ENCODE peak calls at places on chromosomes 11 and 22, in four cellular contexts. One of them, this sample, is unnamed.
A peak's percentile ranks its signal among the peaks of the same experiment; 100 is the strongest.

GRCh38 chr11:57497303-57498247 is 17.9 kb downstream of the SLC43A1 start:
- DNase-seq in GM23248: no peak
- DNase-seq in esophagus squamous epithelium: no peak
- DNase-seq in sigmoid colon: no peak
- DNase-seq in this sample: no peak

GRCh38 chr11:34758262-34758661 is 137.4 kb downstream of the EHF start:
- DNase-seq in sigmoid colon: no peak
- DNase-seq in GM23248: no peak
- DNase-seq in esophagus squamous epithelium: no peak
- DNase-seq in this sample: no peak

GRCh38 chr22:33049125-33049729 is 9.0 kb downstream of the SYN3 start:
- DNase-seq in esophagus squamous epithelium: no peak
- DNase-seq in GM23248: peak; percentile 83
- DNase-seq in sigmoid colon: peak; percentile 87
- DNase-seq in this sample: no peak

GRCh38 chr11:118007040-118007439 is 20.8 kb downstream of the IL10RA start:
- DNase-seq in esophagus squamous epithelium: no peak
- DNase-seq in sigmoid colon: no peak
- DNase-seq in GM23248: no peak
- DNase-seq in this sample: no peak

GRCh38 chr11:6928916-6929315 is 2.7 kb downstream of the ZNF215 start:
- DNase-seq in GM23248: no peak
- DNase-seq in esophagus squamous epithelium: no peak
- DNase-seq in sigmoid colon: no peak
- DNase-seq in this sample: no peak

GRCh38 chr11:7511405-7511804 is 2.4 kb upstream of the PPFIBP2 start:
- DNase-seq in esophagus squamous epithelium: no peak
- DNase-seq in GM23248: no peak
- DNase-seq in sigmoid colon: peak; percentile 82
- DNase-seq in this sample: peak; percentile 77

GRCh38 chr11:38582756-38583155 is 1984.7 kb upstream of the RAG2 start:
- DNase-seq in GM23248: no peak
- DNase-seq in esophagus squamous epithelium: no peak
- DNase-seq in sigmoid colon: no peak
- DNase-seq in this sample: no peak

GRCh38 chr11:19441752-19442553 is 201.2 kb upstream of the E2F8 start:
- DNase-seq in GM23248: peak; percentile 95
- DNase-seq in esophagus squamous epithelium: no peak
- DNase-seq in sigmoid colon: no peak
- DNase-seq in this sample: no peak

GRCh38 chr11:76048763-76049162 is 157.5 kb downstream of the WNT11 start:
- DNase-seq in GM23248: no peak
- DNase-seq in esophagus squamous epithelium: no peak
- DNase-seq in sigmoid colon: no peak
- DNase-seq in this sample: no peak

GRCh38 chr11:1702506-1702905 is 5.5 kb downstream of the KRTAP5-6 start:
- DNase-seq in esophagus squamous epithelium: no peak
- DNase-seq in sigmoid colon: no peak
- DNase-seq in GM23248: no peak
- DNase-seq in this sample: no peak

GRCh38 chr11:35390737-35391682 is 28.3 kb downstream of the SLC1A2 start:
- DNase-seq in GM23248: peak; percentile 89
- DNase-seq in sigmoid colon: no peak
- DNase-seq in esophagus squamous epithelium: no peak
- DNase-seq in this sample: no peak

GRCh38 chr11:126434950-126435335 is 79.5 kb downstream of the ST3GAL4 start:
- DNase-seq in GM23248: no peak
- DNase-seq in esophagus squamous epithelium: no peak
- DNase-seq in sigmoid colon: no peak
- DNase-seq in this sample: no peak

GRCh38 chr22:24965822-24966626 is 13.5 kb downstream of the KIAA1671 start:
- DNase-seq in sigmoid colon: no peak
- DNase-seq in esophagus squamous epithelium: no peak
- DNase-seq in GM23248: no peak
- DNase-seq in this sample: no peak

GRCh38 chr11:129836979-129837378 is 21.3 kb downstream of the TMEM45B start:
- DNase-seq in GM23248: no peak
- DNase-seq in sigmoid colon: no peak
- DNase-seq in esophagus squamous epithelium: no peak
- DNase-seq in this sample: no peak

GRCh38 chr11:129842138-129842537 is 26.5 kb downstream of the TMEM45B start:
- DNase-seq in GM23248: no peak
- DNase-seq in sigmoid colon: no peak
- DNase-seq in esophagus squamous epithelium: no peak
- DNase-seq in this sample: no peak

GRCh38 chr11:129840236-129840635 is 24.6 kb downstream of the TMEM45B start:
- DNase-seq in sigmoid colon: no peak
- DNase-seq in esophagus squamous epithelium: no peak
- DNase-seq in GM23248: no peak
- DNase-seq in this sample: no peak
- H3K4me3 ChIP-seq in sigmoid colon: no peak overlapping the region
- H3K4me3 ChIP-seq in esophagus squamous epithelium: no peak overlapping the region
- H3K4me3 ChIP-seq in GM23248: no peak overlapping the region
- H3K4me3 ChIP-seq in this sample: no peak overlapping the region

GRCh38 chr11:68340784-68341556 is 28.6 kb downstream of the LRP5 start:
- DNase-seq in sigmoid colon: no peak
- DNase-seq in esophagus squamous epithelium: no peak
- DNase-seq in GM23248: no peak
- DNase-seq in this sample: no peak

GRCh38 chr11:68345776-68346728 is 33.7 kb downstream of the LRP5 start:
- DNase-seq in esophagus squamous epithelium: no peak
- DNase-seq in GM23248: no peak
- DNase-seq in sigmoid colon: no peak
- DNase-seq in this sample: no peak

GRCh38 chr11:68342459-68343158 is 30.2 kb downstream of the LRP5 start:
- DNase-seq in esophagus squamous epithelium: no peak
- DNase-seq in GM23248: no peak
- DNase-seq in sigmoid colon: no peak
- DNase-seq in this sample: no peak

GRCh38 chr11:68341557-68342458 is 29.4 kb downstream of the LRP5 start:
- DNase-seq in sigmoid colon: no peak
- DNase-seq in GM23248: no peak
- DNase-seq in esophagus squamous epithelium: no peak
- DNase-seq in this sample: no peak

DNA sequence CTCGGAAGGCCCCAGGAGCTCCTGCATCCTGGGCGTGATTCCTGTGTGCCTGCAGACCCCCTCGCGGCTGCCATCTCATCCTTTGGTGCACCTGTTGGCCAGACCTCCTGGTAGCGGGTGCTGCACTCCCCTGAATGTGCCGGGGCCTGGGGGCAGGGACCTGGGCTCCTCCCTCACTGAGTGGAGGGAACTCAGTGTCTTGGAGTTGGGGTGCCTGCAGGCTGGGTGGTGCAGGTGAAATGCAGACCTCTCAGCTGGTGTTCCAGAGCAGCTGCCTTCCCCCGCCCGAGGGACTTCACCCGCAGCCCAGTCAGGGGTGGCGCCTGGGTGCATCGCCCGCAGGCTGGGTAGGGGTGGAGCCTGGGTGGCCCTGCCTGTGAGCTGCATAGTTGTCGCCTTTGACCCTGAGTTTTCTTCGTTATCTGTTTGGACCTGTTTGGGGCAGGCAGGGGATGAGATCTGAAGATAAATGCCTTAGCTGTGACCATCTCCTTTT is 31.4 kb downstream of the LRP5 start:
- DNase-seq in GM23248: no peak
- DNase-seq in sigmoid colon: no peak
- DNase-seq in esophagus squamous epithelium: no peak
- DNase-seq in this sample: no peak
- H3K27ac ChIP-seq in GM23248: no peak overlapping the region
- H3K27ac ChIP-seq in sigmoid colon: peak overlapping the region; percentile 83
- H3K27ac ChIP-seq in esophagus squamous epithelium: peak overlapping the region; percentile 88
- H3K27ac ChIP-seq in this sample: no peak overlapping the region

DNA sequence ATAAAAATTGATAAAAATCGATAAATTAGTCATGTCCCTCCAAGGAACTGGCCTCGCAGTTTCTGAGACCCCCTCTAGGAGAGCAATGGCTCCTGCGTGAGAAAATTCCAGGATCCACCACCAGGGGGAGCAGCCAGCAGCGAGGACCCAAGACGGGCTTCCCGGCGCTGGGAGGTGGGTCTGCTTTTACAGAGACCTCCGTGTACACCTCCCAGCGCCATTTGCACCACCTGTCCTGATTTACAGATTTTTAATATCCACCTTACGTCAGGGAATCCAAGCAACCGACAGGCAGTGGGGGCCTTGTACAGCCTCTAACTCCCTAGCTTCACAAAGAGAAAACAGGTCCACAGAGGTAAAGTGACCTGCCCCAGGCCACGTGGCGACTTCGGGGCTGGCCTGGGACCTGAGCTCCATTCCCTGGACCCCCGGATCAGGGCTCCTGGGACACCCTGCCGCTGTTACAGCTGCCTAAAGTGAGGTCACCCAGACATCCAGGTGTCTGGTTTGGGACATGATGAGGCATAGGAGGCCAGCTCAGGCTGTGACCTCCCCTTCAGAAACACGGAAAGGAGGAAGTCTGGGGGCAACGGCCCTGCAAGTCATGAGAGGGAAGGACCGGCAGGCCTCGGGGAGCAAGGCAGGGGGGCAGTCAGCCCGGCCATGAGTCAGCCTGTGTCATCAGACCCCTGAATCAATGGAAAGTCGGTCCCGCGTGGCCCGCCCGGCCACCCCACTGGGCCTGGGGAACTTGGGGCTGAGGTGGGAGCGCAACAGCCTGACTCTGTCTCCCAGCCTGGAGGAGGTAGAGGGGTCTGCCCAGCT is 3.5 kb downstream of the OSM start:
- DNase-seq in esophagus squamous epithelium: no peak
- DNase-seq in GM23248: peak; percentile 68
- DNase-seq in sigmoid colon: peak; percentile 87
- DNase-seq in this sample: no peak
- H3K4me3 ChIP-seq in esophagus squamous epithelium: peak overlapping the region; percentile 11
- H3K4me3 ChIP-seq in GM23248: peak overlapping the region; percentile 32
- H3K4me3 ChIP-seq in sigmoid colon: peak overlapping the region; percentile 32
- H3K4me3 ChIP-seq in this sample: peak overlapping the region; percentile 17

GRCh38 chr22:31583861-31584485 is 78.0 kb downstream of the PISD start:
- DNase-seq in sigmoid colon: no peak
- DNase-seq in esophagus squamous epithelium: no peak
- DNase-seq in GM23248: peak; percentile 51
- DNase-seq in this sample: no peak
- H3K27ac ChIP-seq in sigmoid colon: no peak overlapping the region
- H3K27ac ChIP-seq in esophagus squamous epithelium: no peak overlapping the region
- H3K27ac ChIP-seq in GM23248: peak overlapping the region; percentile 67
- H3K27ac ChIP-seq in this sample: no peak overlapping the region

GRCh38 chr11:132501356-132501755 is 1030.9 kb downstream of the OPCML start:
- DNase-seq in GM23248: no peak
- DNase-seq in esophagus squamous epithelium: no peak
- DNase-seq in sigmoid colon: no peak
- DNase-seq in this sample: no peak
- H3K4me3 ChIP-seq in GM23248: no peak overlapping the region
- H3K4me3 ChIP-seq in esophagus squamous epithelium: no peak overlapping the region
- H3K4me3 ChIP-seq in sigmoid colon: no peak overlapping the region
- H3K4me3 ChIP-seq in this sample: no peak overlapping the region

DNA sequence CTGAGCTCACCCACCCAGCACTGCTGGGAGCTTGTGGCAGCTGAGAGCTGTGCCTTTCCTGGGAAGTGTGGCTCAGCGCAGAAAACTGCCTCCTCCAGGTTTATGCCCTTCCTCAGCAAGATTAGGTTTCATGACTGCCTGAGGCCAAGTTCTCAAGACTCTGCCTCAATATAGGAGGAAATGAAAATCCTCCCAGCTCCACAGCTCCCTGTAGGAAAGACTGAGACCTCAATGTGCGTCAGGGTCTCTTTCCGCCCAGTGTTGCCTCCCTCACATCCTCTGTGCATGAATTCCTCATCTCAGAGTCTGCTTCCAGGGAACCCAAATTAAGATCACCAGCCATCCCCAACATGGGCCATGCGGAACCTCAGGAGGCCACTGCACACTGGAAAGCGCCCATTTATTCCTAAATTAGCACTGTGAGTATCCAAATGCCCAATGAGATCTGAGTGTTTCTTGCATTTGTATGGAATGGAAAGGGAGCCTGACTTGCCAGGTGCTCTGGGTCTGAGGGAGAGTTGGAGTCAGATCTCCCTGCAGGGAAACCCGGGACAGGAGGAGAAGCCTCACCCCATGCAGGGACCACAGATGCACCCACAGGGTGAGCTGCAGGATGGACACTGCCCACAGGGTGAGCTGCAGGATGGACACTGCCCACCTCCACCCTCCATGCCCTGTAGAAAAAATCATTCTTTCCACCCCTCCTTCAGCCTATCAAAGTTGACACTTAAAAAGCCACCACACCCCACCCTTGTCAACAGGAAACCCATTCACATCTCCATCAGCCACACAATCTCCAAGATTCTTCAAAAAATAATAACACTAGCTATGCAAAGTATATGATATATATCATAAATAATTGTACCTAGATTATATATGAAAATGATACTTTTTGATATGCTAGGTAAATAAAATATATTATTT is 97.4 kb upstream of the IGLL5 start:
- DNase-seq in esophagus squamous epithelium: no peak
- DNase-seq in sigmoid colon: no peak
- DNase-seq in GM23248: no peak
- DNase-seq in this sample: no peak
- H3K27ac ChIP-seq in esophagus squamous epithelium: no peak overlapping the region
- H3K27ac ChIP-seq in sigmoid colon: no peak overlapping the region
- H3K27ac ChIP-seq in GM23248: no peak overlapping the region
- H3K27ac ChIP-seq in this sample: no peak overlapping the region

GRCh38 chr11:65554057-65554818 is 3.9 kb downstream of the LTBP3 start:
- DNase-seq in GM23248: no peak
- DNase-seq in esophagus squamous epithelium: no peak
- DNase-seq in sigmoid colon: no peak
- DNase-seq in this sample: no peak
- H3K4me3 ChIP-seq in GM23248: no peak overlapping the region
- H3K4me3 ChIP-seq in esophagus squamous epithelium: no peak overlapping the region
- H3K4me3 ChIP-seq in sigmoid colon: no peak overlapping the region
- H3K4me3 ChIP-seq in this sample: no peak overlapping the region

DNA sequence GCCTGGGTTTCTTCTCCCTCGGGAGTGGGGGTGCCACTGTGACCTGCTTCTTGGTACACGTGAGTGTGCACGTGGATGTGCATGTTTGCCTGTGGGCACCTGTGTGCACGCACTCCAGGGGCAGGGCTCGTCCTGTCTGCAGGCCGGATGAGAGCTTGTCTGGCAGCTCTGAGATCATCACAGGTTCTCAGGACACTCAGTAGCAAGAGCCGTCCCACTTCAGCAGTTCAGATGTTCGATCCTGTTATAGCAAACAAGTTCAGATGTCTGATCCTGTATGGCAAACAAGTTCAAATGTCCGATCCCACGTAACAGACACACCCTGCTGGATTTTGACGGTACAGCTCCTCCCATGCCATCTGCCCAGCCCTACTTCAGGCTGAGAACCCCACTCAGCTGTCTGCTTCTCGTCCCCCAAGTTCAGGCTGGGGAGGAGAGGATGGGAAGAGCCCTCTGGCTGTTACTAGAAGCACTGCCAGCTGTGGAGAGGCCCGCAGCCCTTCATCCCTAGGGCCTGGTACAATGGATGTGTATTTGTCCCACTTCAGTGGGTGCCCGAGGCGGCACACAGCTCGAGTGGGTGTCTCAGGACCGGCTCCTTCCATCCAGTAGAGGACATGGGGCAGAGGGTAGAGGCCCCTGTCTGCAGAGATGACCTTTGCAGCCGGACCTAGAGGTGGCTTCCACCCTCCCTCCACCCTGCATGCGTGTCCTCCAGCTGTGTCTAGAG is 1126.9 kb downstream of the BRD1 start:
- DNase-seq in esophagus squamous epithelium: no peak
- DNase-seq in GM23248: no peak
- DNase-seq in sigmoid colon: no peak
- DNase-seq in this sample: no peak
- H3K27ac ChIP-seq in esophagus squamous epithelium: no peak overlapping the region
- H3K27ac ChIP-seq in GM23248: no peak overlapping the region
- H3K27ac ChIP-seq in sigmoid colon: no peak overlapping the region
- H3K27ac ChIP-seq in this sample: no peak overlapping the region

This sample was measured in coronary artery.